ENCODE peak calls at places on chromosome 12, in eight cellular contexts. I is HT1080; T is MCF 10A; R is GM20000; G is glomerular endothelial cell; W is ecto neural progenitor cell; Z is KBM-7; M is stimulated activated CD8-positive, alpha-beta memory T cell treated with anti-CD3 and anti-CD28 coated beads, Interleukin-15, amount 100 ng/mL, for 24 hours. P is an unnamed sample.

GRCh38 chr12:91388573-91388972 is 206.0 kb upstream of the DCN start:
- DNase-seq in I (no peak), T (no peak), R (no peak), G (no peak), W (no peak), Z (no peak), M (no peak), P (no peak)

GRCh38 chr12:21527451-21528180 is 1.5 kb downstream of the SPX start:
- DNase-seq in I (peak), T (peak), R (peak), G (no peak), W (peak), Z (peak), M (peak), P (peak)

GRCh38 chr12:69982081-69982480 is 157.1 kb downstream of the MYRFL start:
- DNase-seq in I (no peak), T (no peak), R (no peak), G (no peak), W (no peak), Z (no peak), M (no peak), P (no peak)

GRCh38 chr12:188910-189621 is 24.9 kb downstream of the SLC6A12 start:
- DNase-seq in I (no peak), T (no peak), R (peak), G (no peak), W (peak), Z (peak), M (peak), P (peak)

GRCh38 chr12:131035268-131035681 is 81.6 kb downstream of the ADGRD1 start:
- DNase-seq in I (no peak), T (no peak), R (peak), G (no peak), W (no peak), Z (no peak), M (no peak), P (no peak)

GRCh38 chr12:52857500-52857899 is 8.7 kb upstream of the KRT78 start:
- DNase-seq in I (no peak), T (no peak), R (no peak), G (no peak), W (no peak), Z (no peak), M (no peak), P (no peak)

GRCh38 chr12:57697076-57697475 is 3.1 kb downstream of the OS9 start:
- DNase-seq in I (no peak), T (no peak), R (no peak), G (no peak), W (no peak), Z (no peak), M (no peak), P (no peak)

GRCh38 chr12:104006929-104007328 is 41.3 kb downstream of the TDG start:
- DNase-seq in I (peak), T (peak), R (no peak), G (peak), W (no peak), Z (no peak), M (no peak), P (no peak)

GRCh38 chr12:1474059-1474537 is 120.3 kb downstream of the FBXL14 start:
- DNase-seq in I (peak), T (peak), R (no peak), G (peak), W (peak), Z (peak), M (no peak), P (peak)

GRCh38 chr12:116969615-116970575 is 59.1 kb downstream of the FBXW8 start:
- DNase-seq in I (no peak), T (no peak), R (no peak), G (no peak), W (no peak), Z (no peak), M (no peak), P (peak)

GRCh38 chr12:6958609-6959375 is 7.6 kb downstream of the PTPN6 start:
- DNase-seq in I (no peak), T (no peak), R (peak), G (no peak), W (peak), Z (peak), M (no peak), P (no peak)

GRCh38 chr12:99121476-99121965 is 476.4 kb downstream of the APAF1 start:
- DNase-seq in I (no peak), T (no peak), R (no peak), G (no peak), W (no peak), Z (no peak), M (no peak), P (no peak)

GRCh38 chr12:108622425-108622824 is 11.3 kb downstream of the SELPLG start:
- DNase-seq in I (peak), T (no peak), R (no peak), G (peak), W (no peak), Z (peak), M (no peak), P (peak)

GRCh38 chr12:88895634-88896033 is 315.4 kb upstream of the KITLG start:
- DNase-seq in I (peak), T (no peak), R (no peak), G (no peak), W (no peak), Z (peak), M (no peak), P (no peak)

GRCh38 chr12:108156717-108157116 is 27.6 kb downstream of the WSCD2 start:
- DNase-seq in I (no peak), T (no peak), R (no peak), G (no peak), W (no peak), Z (no peak), M (no peak), P (no peak)

GRCh38 chr12:8687846-8688601 is 9.8 kb upstream of the RIMKLB start:
- DNase-seq in I (peak), T (peak), R (no peak), G (peak), W (peak), Z (peak), M (no peak), P (peak)

GRCh38 chr12:108597559-108598471 is at the start of gene TMEM119:
- DNase-seq in I (no peak), T (no peak), R (no peak), G (no peak), W (peak), Z (peak), M (no peak), P (no peak)

GRCh38 chr12:131375972-131376345 is 334.9 kb upstream of the SFSWAP start:
- DNase-seq in I (no peak), T (no peak), R (no peak), G (no peak), W (no peak), Z (no peak), M (no peak), P (peak)

P was measured in endodermal cell.